ENCODE peak calls at places on chromosomes 11 and 22, in six cellular contexts. W is adrenal gland, Z is endothelial cell, C is thoracic aorta, N is glutamatergic neuron, E is tibial nerve. P is an unnamed sample.

GRCh38 chr11:81869337-81870065 is 864.2 kb downstream of the FAM181B start:
- DNase-seq in E (no peak), W (no peak), C (no peak), Z (no peak), N (no peak), P (no peak)

GRCh38 chr22:33030923-33031525 is 27.2 kb downstream of the SYN3 start:
- DNase-seq in Z (no peak), N (no peak), E (no peak), W (no peak), C (no peak), P (no peak)

GRCh38 chr11:112498701-112499100 is 238.0 kb upstream of the PLET1 start:
- DNase-seq in E (no peak), W (no peak), C (no peak), N (no peak), Z (no peak), P (no peak)

GRCh38 chr11:64974124-64974523 is 2.2 kb upstream of the MAJIN start:
- DNase-seq in N (no peak), E (no peak), C (no peak), Z (no peak), W (no peak), P (no peak)

GRCh38 chr11:127247261-127247660 is 246.7 kb upstream of the KIRREL3 start:
- DNase-seq in N (no peak), Z (no peak), C (no peak), W (no peak), E (no peak), P (no peak)

GRCh38 chr22:33111491-33111890 is 53.3 kb upstream of the SYN3 start:
- DNase-seq in C (no peak), E (no peak), W (no peak), Z (no peak), N (no peak), P (no peak)

GRCh38 chr11:96014234-96014633 is 90.3 kb upstream of the MTMR2 start:
- DNase-seq in C (no peak), W (no peak), N (no peak), Z (no peak), E (no peak), P (no peak)

GRCh38 chr11:76410771-76411423 is 29.8 kb downstream of the GVQW3 start:
- DNase-seq in N (no peak), W (no peak), Z (no peak), C (no peak), E (no peak), P (no peak)

GRCh38 chr11:45541693-45542434 is 123.6 kb downstream of the CHST1 start:
- DNase-seq in W (no peak), E (no peak), C (no peak), Z (no peak), N (no peak), P (no peak)

GRCh38 chr11:119804698-119805097 is 75.7 kb upstream of the NECTIN1 start:
- DNase-seq in N (peak), E (no peak), C (no peak), W (no peak), Z (no peak), P (no peak)

GRCh38 chr11:32888805-32889204 is 3.8 kb upstream of the QSER1 start:
- DNase-seq in E (no peak), Z (no peak), N (no peak), W (no peak), C (no peak), P (no peak)

GRCh38 chr11:125496465-125496817 is 376 bp upstream of the FEZ1 start:
- DNase-seq in E (no peak), C (no peak), W (no peak), N (no peak), Z (no peak), P (no peak)

GRCh38 chr11:115194798-115195101 is 309.5 kb downstream of the CADM1 start:
- DNase-seq in W (no peak), N (no peak), C (no peak), E (no peak), Z (no peak), P (no peak)

GRCh38 chr11:17386331-17387084 is 2.0 kb downstream of the KCNJ11 start:
- DNase-seq in W (peak), C (peak), N (peak), E (no peak), Z (peak), P (peak)

GRCh38 chr11:47004595-47005033 is 68.1 kb downstream of the CSTPP1 start:
- DNase-seq in E (peak), Z (peak), C (peak), W (peak), N (no peak), P (no peak)

GRCh38 chr11:47271961-47272661 is 2.2 kb downstream of the MADD start:
- DNase-seq in E (no peak), C (no peak), N (peak), Z (no peak), W (peak), P (no peak)

GRCh38 chr11:128802358-128802981 is 64.6 kb downstream of the KCNJ1 start:
- DNase-seq in N (peak), Z (peak), C (no peak), W (no peak), E (no peak), P (peak)

GRCh38 chr22:46748948-46749681 is 11.1 kb upstream of the CERK start:
- DNase-seq in Z (peak), N (no peak), W (no peak), E (no peak), C (no peak), P (no peak)

GRCh38 chr22:42131562-42131961 is 952 bp upstream of the CYP2D6 start:
- DNase-seq in N (no peak), C (no peak), Z (no peak), W (no peak), E (no peak), P (no peak)

GRCh38 chr11:783581-784015 is 6.3 kb downstream of the CEND1 start:
- DNase-seq in E (peak), W (peak), N (peak), C (peak), Z (peak), P (peak)
- TF ChIP-seq CTCF in E (peak), W (peak), N (peak), C (peak), Z (peak), P (peak)

GRCh38 chr11:114116357-114116756 is 56.8 kb downstream of the ZBTB16 start:
- DNase-seq in N (no peak), W (no peak), C (no peak), E (no peak), Z (no peak), P (no peak)

GRCh38 chr11:114116800-114117199 is 57.3 kb downstream of the ZBTB16 start:
- DNase-seq in N (no peak), Z (no peak), E (no peak), W (no peak), C (no peak), P (no peak)

GRCh38 chr11:114110948-114111347 is 51.4 kb downstream of the ZBTB16 start:
- DNase-seq in W (peak), Z (no peak), C (no peak), N (no peak), E (peak), P (no peak)

GRCh38 chr11:114111369-114112042 is 52.0 kb downstream of the ZBTB16 start:
- DNase-seq in C (no peak), N (no peak), W (no peak), E (no peak), Z (no peak), P (no peak)

DNA sequence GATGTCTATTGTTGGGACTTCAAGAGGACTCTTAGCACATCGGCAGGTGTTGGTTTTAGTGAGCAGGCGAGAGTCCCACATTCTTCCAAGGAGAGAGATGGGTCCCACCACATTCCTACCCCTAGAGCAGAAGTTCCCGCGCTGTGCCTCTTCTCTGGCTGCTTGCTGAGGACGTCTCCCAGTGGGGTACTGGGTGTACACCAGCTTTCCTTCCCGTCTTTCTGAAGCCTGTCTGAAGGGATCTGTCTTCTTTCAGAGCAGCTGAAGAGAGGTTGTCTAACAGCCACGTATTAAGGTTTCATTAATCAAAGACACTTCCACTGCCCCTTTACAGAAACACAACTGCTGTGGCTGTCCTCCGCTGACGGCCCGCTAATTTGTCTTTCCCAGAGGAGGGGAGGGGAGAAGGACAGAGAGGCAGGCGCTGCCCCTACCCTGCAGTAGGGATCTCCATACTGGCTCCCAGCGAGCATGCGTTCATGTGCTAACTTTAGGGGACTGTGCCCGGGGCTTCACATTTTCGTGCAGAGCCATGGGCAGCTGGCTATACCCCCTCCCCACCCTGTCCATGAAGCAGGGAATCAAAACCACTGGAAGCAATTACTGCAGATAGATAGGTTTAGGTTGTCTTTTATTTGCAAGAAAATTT is 56.0 kb downstream of the ZBTB16 start:
- DNase-seq in E (no peak), N (no peak), Z (no peak), C (no peak), W (no peak), P (no peak)
- TF ChIP-seq CTCF in E (no peak), N (no peak), Z (no peak), C (no peak), W (no peak), P (no peak)

GRCh38 chr11:67731583-67731982 is 57.2 kb upstream of the ALDH3B2 start:
- DNase-seq in N (no peak), Z (no peak), C (no peak), E (no peak), W (no peak), P (no peak)

DNA sequence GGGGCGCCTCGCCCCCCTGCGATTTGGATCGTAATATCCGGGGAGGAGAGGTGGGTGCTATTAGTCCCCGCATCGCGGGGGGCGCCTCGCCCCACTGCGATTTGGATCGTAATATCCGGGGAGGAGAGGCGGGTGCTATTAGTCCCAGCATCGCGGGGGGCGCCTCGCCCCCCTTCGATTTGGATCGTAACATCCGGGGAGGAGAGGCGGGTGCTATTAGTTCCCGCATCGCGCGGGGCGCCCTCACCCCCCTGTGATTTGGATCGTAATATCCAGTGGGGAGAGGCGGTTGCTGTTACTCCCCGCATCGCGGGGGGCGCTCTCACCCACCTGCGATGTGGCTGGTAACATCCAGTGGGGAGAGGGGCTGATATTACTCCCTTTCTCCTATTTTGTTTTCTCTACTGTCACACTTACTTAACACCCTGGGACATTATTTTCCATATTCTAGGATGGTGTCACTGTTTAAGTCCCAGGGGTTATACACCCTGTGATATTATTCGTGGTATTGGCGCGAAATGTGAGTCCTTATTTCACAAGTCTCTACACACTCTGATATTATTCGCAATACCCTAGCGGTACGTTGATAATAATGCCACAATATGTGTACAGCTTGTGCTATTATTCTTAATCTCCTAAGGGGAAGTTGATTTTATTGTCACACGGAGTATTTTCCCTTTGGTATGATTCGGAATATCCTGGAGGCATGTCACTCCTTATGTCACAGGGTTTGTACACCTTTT is 57.8 kb upstream of the ALDH3B2 start:
- DNase-seq in N (peak), E (no peak), C (no peak), Z (peak), W (no peak), P (no peak)
- TF ChIP-seq CTCF in N (peak), E (peak), C (no peak), Z (no peak), W (no peak), P (peak)

DNA sequence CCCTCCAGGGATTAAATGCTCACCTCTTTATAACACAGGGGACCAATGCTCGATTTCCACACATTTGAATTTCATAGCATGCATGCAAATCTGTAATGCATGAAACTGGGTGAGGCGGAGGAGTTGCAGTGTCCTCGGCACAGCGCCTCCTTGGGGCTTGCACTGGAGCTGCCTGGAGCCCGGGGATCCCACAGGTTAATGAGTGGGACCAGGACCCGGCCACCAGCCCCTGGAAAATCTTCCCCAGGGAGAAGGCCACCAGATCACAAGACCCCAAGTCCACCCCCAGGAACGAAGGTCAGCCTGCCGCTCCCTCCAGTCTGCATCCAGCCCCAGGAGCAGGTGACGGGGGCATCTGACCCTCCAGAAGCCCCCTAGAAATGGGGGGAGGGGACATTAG is 119.1 kb downstream of the MN1 start:
- DNase-seq in Z (peak), E (no peak), W (no peak), N (peak), C (no peak), P (peak)
- TF ChIP-seq CTCF in Z (peak), E (no peak), W (no peak), N (peak), C (no peak), P (peak)

DNA sequence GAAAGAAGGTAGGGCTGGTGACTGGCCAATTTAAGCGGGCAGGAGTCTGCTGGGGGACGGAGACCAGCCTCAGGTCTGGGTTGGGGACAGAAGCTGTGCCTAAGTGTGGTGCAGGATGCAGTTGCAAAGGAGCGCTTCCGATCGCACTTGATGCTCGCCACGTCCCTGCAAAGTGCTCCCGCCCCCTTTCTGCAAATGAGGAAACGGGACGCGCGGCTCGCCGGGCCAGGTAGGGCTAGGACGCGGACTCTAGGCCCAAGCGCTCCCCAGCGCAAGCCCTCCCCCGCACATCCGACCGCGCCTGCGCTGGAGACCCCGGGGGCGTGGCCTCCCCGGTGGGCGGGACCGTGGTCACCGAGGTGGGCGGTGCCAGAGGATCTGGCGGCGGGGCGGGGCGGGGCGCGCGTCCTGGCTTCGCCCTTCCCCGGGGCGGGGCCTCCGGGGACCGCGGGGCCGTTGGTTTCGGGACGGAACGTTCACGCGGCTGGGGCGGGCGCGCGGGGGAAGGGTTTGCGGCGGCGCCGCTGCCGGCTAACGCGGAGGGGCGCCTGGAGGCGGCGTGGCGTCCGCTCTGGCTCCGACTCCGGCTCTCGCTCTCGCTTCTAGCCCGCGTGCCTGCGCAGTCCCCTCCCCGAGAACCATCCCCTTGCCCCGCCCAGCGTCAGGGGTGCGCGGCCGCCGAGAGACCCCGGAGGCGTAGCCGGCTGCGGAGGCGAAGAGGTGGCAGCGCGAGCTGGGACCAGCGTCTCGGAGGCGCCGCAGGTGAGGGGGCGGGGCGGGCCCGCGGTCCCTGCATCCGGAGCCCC is at the start of gene FAM118A:
- DNase-seq in C (peak), N (peak), E (peak), Z (peak), W (peak), P (peak)
- TF ChIP-seq CTCF in C (peak), N (no peak), E (peak), Z (no peak), W (no peak), P (no peak)

GRCh38 chr11:130137999-130138398 is 21.6 kb upstream of the ST14 start:
- DNase-seq in E (no peak), W (no peak), C (no peak), N (no peak), Z (no peak), P (no peak)

GRCh38 chr11:130133716-130134115 is 25.9 kb upstream of the ST14 start:
- DNase-seq in E (no peak), N (no peak), W (no peak), C (no peak), Z (no peak), P (no peak)

GRCh38 chr11:130131957-130132850 is 27.4 kb upstream of the ST14 start:
- DNase-seq in E (peak), C (no peak), W (peak), N (no peak), Z (peak), P (peak)

GRCh38 chr11:130139401-130139800 is 20.2 kb upstream of the ST14 start:
- DNase-seq in C (no peak), N (no peak), W (no peak), E (no peak), Z (no peak), P (no peak)

GRCh38 chr11:130136107-130136506 is 23.5 kb upstream of the ST14 start:
- DNase-seq in W (no peak), Z (no peak), N (no peak), C (no peak), E (no peak), P (no peak)
- TF ChIP-seq CTCF in W (no peak), Z (no peak), N (no peak), C (no peak), E (no peak), P (no peak)